ENCODE peak calls at places on chromosomes 16 and 17, in five cellular contexts. C is prostate gland, P is neural progenitor cell, Y is transverse colon, T is bronchial epithelial cell. D is an unnamed sample.

GRCh38 chr16:24508614-24509013 is 30.8 kb upstream of the RBBP6 start:
- DNase-seq in C (no peak), P (no peak), Y (no peak), T (peak), D (peak)

GRCh38 chr16:48003226-48003907 is 152.4 kb downstream of the ABCC12 start:
- DNase-seq in C (no peak), P (peak), Y (no peak), T (peak), D (no peak)

GRCh38 chr17:73595068-73595865 is 49.0 kb downstream of the SDK2 start:
- DNase-seq in C (peak), P (peak), Y (peak), T (peak), D (no peak)

GRCh38 chr16:67928561-67929364 is 2.9 kb downstream of the CTRL start:
- DNase-seq in C (peak), P (peak), Y (peak), T (peak), D (no peak)

GRCh38 chr16:73028263-73028662 is 19.7 kb downstream of the ZFHX3 start:
- DNase-seq in C (no peak), P (no peak), Y (no peak), T (no peak), D (no peak)

GRCh38 chr16:27972500-27972899 is 91.0 kb downstream of the GSG1L start:
- DNase-seq in C (no peak), P (peak), Y (peak), T (peak), D (no peak)

GRCh38 chr17:79223953-79224352 is 149.3 kb downstream of the ENGASE start:
- DNase-seq in C (no peak), P (no peak), Y (no peak), T (no peak), D (no peak)

GRCh38 chr17:72145972-72146755 is 25.3 kb downstream of the SOX9 start:
- DNase-seq in C (no peak), P (no peak), Y (no peak), T (no peak), D (no peak)

GRCh38 chr17:49631496-49631895 is 46.4 kb downstream of the SPOP start:
- DNase-seq in C (no peak), P (no peak), Y (no peak), T (no peak), D (no peak)

GRCh38 chr16:49492090-49492801 is 118.6 kb downstream of the C16orf78 start:
- DNase-seq in C (peak), P (peak), Y (peak), T (no peak), D (no peak)

GRCh38 chr16:70399951-70400350 is 38.9 kb downstream of the ST3GAL2 start:
- DNase-seq in C (no peak), P (no peak), Y (no peak), T (no peak), D (no peak)

GRCh38 chr16:48203974-48204824 is 39.9 kb upstream of the LONP2 start:
- DNase-seq in C (no peak), P (no peak), Y (peak), T (no peak), D (no peak)

GRCh38 chr17:81578038-81578441 is 25.9 kb upstream of the FAAP100 start:
- DNase-seq in C (no peak), P (no peak), Y (no peak), T (peak), D (no peak)

GRCh38 chr17:51260960-51261958 is 913 bp downstream of the UTP18 start:
- DNase-seq in C (peak), P (peak), Y (peak), T (peak), D (no peak)

GRCh38 chr17:80408872-80409271 is 6.1 kb upstream of the ENDOV start:
- DNase-seq in C (no peak), P (no peak), Y (no peak), T (no peak), D (no peak)

GRCh38 chr17:17724307-17724921 is 43.2 kb downstream of the RAI1 start:
- DNase-seq in C (no peak), P (peak), Y (no peak), T (no peak), D (no peak)

GRCh38 chr17:47847341-47848197 is 3.4 kb downstream of the SP6 start:
- DNase-seq in C (no peak), P (peak), Y (no peak), T (no peak), D (no peak)

GRCh38 chr17:74128456-74128855 is 75.0 kb upstream of the RPL38 start:
- DNase-seq in C (no peak), P (no peak), Y (no peak), T (no peak), D (no peak)

GRCh38 chr16:4748682-4749411 is 14.5 kb downstream of the DNAAF8 start:
- DNase-seq in C (no peak), P (no peak), Y (no peak), T (no peak), D (no peak)

GRCh38 chr16:1999866-2000514 is 9.6 kb downstream of the ZNF598 start:
- DNase-seq in C (no peak), P (no peak), Y (no peak), T (no peak), D (no peak)

GRCh38 chr16:86901483-86901882 is 323.1 kb downstream of the FOXL1 start:
- DNase-seq in C (no peak), P (no peak), Y (no peak), T (peak), D (no peak)

GRCh38 chr16:15049581-15050180 is 6.2 kb downstream of the NTAN1 start:
- DNase-seq in C (no peak), P (no peak), Y (no peak), T (no peak), D (no peak)

GRCh38 chr17:68451650-68452354 is 5.5 kb downstream of the WIPI1 start:
- DNase-seq in C (no peak), P (no peak), Y (no peak), T (no peak), D (no peak)

GRCh38 chr17:4738136-4739121 is 1.2 kb upstream of the ZMYND15 start:
- DNase-seq in C (peak), P (peak), Y (peak), T (peak), D (no peak)

GRCh38 chr17:37735165-37735564 is 9.7 kb downstream of the HNF1B start:
- DNase-seq in C (no peak), P (no peak), Y (no peak), T (no peak), D (no peak)

GRCh38 chr16:84909686-84910085 is 89.9 kb downstream of the CRISPLD2 start:
- DNase-seq in C (no peak), P (no peak), Y (no peak), T (no peak), D (no peak)

GRCh38 chr16:84751241-84751640 is 51.4 kb downstream of the USP10 start:
- DNase-seq in C (no peak), P (no peak), Y (peak), T (no peak), D (no peak)

GRCh38 chr17:39650121-39650579 is 13.2 kb downstream of the STARD3 start:
- DNase-seq in C (no peak), P (no peak), Y (no peak), T (no peak), D (no peak)

GRCh38 chr16:20647736-20648135 is 49.7 kb downstream of the ACSM1 start:
- DNase-seq in C (no peak), P (peak), Y (no peak), T (no peak), D (no peak)

GRCh38 chr16:20650400-20651159 is 46.9 kb downstream of the ACSM1 start:
- DNase-seq in C (no peak), P (no peak), Y (no peak), T (no peak), D (no peak)
- TF ChIP-seq CTCF in C (no peak), P (no peak), Y (no peak), T (no peak), D (no peak)

GRCh38 chr17:30600830-30601494 is 123.8 kb downstream of the GOSR1 start:
- DNase-seq in C (no peak), P (peak), Y (peak), T (peak), D (no peak)

GRCh38 chr17:30600062-30600829 is 123.0 kb downstream of the GOSR1 start:
- DNase-seq in C (peak), P (peak), Y (peak), T (peak), D (no peak)

GRCh38 chr17:30597776-30598288 is 120.6 kb downstream of the GOSR1 start:
- DNase-seq in C (no peak), P (no peak), Y (no peak), T (no peak), D (no peak)

GRCh38 chr17:30594223-30594952 is 117.2 kb downstream of the GOSR1 start:
- DNase-seq in C (no peak), P (no peak), Y (no peak), T (no peak), D (no peak)

GRCh38 chr17:30599424-30600061 is 122.3 kb downstream of the GOSR1 start:
- DNase-seq in C (no peak), P (no peak), Y (peak), T (no peak), D (no peak)
- H3K4me3 ChIP-seq in C (peak), P (peak), Y (peak), T (peak), D (peak)

GRCh38 chr16:63530208-63530607 is 1494.0 kb upstream of the CDH8 start:
- DNase-seq in C (no peak), P (peak), Y (no peak), T (no peak), D (no peak)
- TF ChIP-seq CTCF in C (no peak), P (peak), Y (no peak), T (no peak), D (peak)

GRCh38 chr17:76307966-76308338 is at the start of gene QRICH2:
- DNase-seq in C (no peak), P (no peak), Y (no peak), T (no peak), D (no peak)

GRCh38 chr17:76307299-76307965 is 644 bp downstream of the QRICH2 start:
- DNase-seq in C (no peak), P (no peak), Y (no peak), T (no peak), D (no peak)

GRCh38 chr17:76309461-76309860 is 1.4 kb upstream of the QRICH2 start:
- DNase-seq in C (no peak), P (no peak), Y (no peak), T (no peak), D (no peak)

DNA sequence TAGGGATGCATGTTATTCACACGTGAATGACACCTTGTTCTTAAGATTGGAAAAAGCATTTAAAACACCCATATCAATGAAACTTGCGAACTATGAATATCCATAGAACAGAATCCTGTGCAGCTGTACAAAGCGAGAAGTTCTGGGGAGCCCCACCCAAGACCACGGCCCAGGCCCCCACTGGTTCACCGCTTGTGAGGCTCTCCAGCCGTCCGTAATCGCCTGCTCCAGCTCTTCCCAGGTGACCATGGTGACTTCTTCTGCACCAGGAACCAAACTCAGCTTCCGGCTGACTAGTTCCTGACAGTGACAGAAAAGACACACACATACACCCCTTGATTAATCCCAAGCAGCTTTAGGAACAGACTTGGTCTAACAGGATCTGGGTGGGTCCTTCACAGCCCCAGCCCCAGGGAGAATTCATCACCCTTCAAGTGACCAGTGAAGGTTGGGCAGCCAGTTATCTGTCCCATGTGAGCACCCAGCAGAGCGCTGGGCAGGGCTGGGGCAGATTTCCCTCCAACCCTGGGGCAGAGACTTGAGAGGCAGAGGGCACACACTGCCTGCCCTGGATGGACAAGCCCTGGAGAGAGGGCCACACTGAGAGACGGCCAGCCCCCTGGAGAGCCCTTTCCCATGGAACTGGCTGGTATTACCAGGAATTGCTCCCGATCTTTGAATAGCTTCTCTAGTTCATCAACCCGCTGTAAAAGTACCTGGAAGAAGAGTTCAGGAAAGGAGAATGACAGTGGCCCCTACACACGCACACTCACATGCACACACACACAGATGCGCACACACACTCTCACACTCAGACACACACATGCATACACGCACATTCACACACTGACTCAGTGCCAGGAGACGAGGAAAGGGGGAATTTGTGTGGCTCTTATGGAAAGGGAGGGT is 3.6 kb downstream of the QRICH2 start:
- DNase-seq in C (no peak), P (no peak), Y (no peak), T (no peak), D (no peak)
- H3K4me3 ChIP-seq in C (no peak), P (no peak), Y (no peak), T (no peak), D (no peak)

GRCh38 chr16:35525979-35526590 is 2066.7 kb downstream of the TP53TG3F start:
- DNase-seq in C (no peak), P (no peak), Y (no peak), T (no peak), D (no peak)

DNA sequence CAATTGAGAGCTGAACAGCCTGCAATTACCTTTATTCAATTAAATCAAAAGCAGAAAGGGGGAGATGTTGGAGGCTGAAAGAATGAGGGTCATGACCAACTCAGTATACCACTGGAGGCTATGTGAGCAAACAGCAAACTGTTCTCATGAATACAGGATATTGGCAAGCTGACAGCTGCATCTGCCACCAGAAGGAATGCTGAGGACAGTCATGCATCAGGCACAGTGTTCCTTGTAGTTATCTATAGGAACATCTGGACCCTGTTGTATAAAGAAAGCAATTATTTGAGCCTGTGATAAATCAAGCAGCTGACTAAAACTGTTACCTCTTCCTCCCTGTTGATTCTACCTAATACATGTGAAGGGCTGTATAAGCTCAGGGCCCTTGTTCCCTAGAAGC is 2064.6 kb downstream of the TP53TG3F start:
- DNase-seq in C (peak), P (no peak), Y (no peak), T (no peak), D (no peak)
- TF ChIP-seq CTCF in C (no peak), P (no peak), Y (no peak), T (no peak), D (no peak)

GRCh38 chr17:16298140-16298662 is 55.1 kb downstream of the CENPV start:
- DNase-seq in C (no peak), P (no peak), Y (no peak), T (no peak), D (no peak)

GRCh38 chr17:16302856-16303255 is 50.4 kb downstream of the CENPV start:
- DNase-seq in C (no peak), P (no peak), Y (no peak), T (no peak), D (no peak)

GRCh38 chr17:16300554-16300953 is 52.7 kb downstream of the CENPV start:
- DNase-seq in C (no peak), P (no peak), Y (no peak), T (no peak), D (no peak)

GRCh38 chr17:16304832-16305231 is 48.4 kb downstream of the CENPV start:
- DNase-seq in C (no peak), P (peak), Y (no peak), T (peak), D (no peak)

DNA sequence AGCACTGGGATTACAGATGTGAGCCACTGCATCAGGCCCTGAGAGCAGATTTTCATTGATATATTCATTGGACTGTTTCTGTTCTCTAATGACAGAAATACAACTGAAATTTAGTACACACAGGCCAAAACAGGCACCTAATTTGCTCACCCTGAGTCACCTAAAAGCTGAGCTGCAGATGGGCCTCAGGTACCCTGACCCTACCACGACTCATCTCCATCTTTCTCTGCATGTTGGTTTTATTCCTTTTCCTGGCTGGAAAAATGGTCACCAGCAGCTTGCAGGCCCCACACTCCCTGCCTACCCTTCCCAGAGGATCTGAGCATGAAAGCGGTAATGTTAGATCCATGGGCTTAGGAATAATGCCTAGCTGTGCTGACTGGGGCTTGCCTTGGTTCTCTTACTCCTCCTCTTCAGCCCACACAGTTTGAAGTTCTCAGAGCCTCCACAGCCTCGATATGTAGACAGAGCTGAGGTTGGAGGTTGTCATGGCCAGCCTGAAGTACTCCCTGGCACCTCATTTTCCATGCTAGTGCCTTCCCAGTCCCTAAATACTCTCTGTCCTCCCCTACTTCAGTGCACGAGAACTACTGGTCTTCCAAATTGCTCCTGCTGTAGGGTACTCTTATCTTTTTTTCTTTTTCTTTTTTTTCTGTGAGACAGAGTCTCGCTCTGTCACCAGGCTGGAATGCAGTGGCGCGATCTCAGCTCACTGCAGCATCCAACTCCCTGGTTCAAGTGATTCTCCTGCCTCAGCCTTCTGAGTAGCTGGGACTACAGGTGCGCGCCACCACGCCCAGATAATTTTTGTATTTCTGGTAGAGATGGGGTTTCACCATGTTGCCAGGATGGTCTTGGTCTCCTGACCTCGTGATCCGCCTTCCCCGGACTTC is 51.1 kb downstream of the CENPV start:
- DNase-seq in C (no peak), P (no peak), Y (no peak), T (peak), D (no peak)
- H3K4me3 ChIP-seq in C (no peak), P (no peak), Y (no peak), T (no peak), D (no peak)

DNA sequence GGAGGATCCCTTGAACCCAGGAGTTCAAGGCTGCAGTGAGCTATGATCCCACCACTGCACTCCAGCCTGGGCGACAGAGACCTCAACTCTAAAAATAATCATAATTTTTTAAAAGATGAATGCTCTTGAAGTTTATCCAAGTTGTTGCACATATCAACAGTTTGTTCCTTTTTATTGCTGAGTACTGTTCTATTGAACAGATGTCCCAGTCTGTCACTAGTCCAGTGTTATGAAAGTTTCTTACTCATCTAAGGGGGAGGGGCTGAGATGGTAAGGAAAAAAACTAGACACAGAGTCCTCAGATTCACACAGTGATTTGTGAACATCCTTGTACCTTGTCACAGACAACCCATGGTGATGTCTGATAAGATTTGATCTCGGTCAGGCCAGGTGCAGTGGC is 3.9 kb downstream of the ACAP1 start:
- DNase-seq in C (no peak), P (no peak), Y (no peak), T (no peak), D (no peak)
- TF ChIP-seq CTCF in C (no peak), P (no peak), Y (no peak), T (no peak), D (no peak)

GRCh38 chr16:89685916-89686315 is 573 bp upstream of the CDK10 start:
- DNase-seq in C (no peak), P (no peak), Y (no peak), T (no peak), D (no peak)
- H3K4me3 ChIP-seq in C (no peak), P (no peak), Y (no peak), T (no peak), D (no peak)

GRCh38 chr16:3716831-3717234 is 491 bp downstream of the TRAP1 start:
- DNase-seq in C (no peak), P (peak), Y (peak), T (peak), D (no peak)

GRCh38 chr16:3715430-3715829 is 1.9 kb downstream of the TRAP1 start:
- DNase-seq in C (no peak), P (no peak), Y (no peak), T (no peak), D (no peak)

GRCh38 chr16:3718019-3718391 is 681 bp upstream of the TRAP1 start:
- DNase-seq in C (no peak), P (no peak), Y (no peak), T (no peak), D (no peak)

GRCh38 chr16:3718628-3719027 is 1.3 kb upstream of the TRAP1 start:
- DNase-seq in C (no peak), P (no peak), Y (no peak), T (no peak), D (no peak)

GRCh38 chr16:3717235-3718018 is at the start of gene TRAP1:
- DNase-seq in C (peak), P (peak), Y (peak), T (peak), D (peak)
- TF ChIP-seq CTCF in C (no peak), P (no peak), Y (no peak), T (no peak), D (no peak)

D was measured in AG04450.